ENCODE peak calls at places on chromosome 15, in six cellular contexts. K is A549, E is HCT116, Q is ovary, V is uterus, P is NB4. F is an unnamed sample.

GRCh38 chr15:66503780-66504562 is 684 bp downstream of the RPL4 start:
- DNase-seq in K (no peak), E (no peak), Q (no peak), V (no peak), P (no peak), F (no peak)

GRCh38 chr15:35448294-35448693 is 97.7 kb downstream of the DPH6 start:
- DNase-seq in K (no peak), E (no peak), Q (no peak), V (no peak), P (no peak), F (peak; percentile 47)

GRCh38 chr15:55267401-55268053 is 22.1 kb downstream of the RAB27A start:
- DNase-seq in K (no peak), E (no peak), Q (no peak), V (no peak), P (peak; percentile 89), F (peak; percentile 74)

GRCh38 chr15:70342554-70343548 is 245.1 kb upstream of the TLE3 start:
- DNase-seq in K (no peak), E (no peak), Q (no peak), V (no peak), P (no peak), F (no peak)

GRCh38 chr15:77533530-77533929 is 99.2 kb downstream of the LINGO1 start:
- DNase-seq in K (no peak), E (no peak), Q (peak; percentile 6), V (no peak), P (no peak), F (no peak)

GRCh38 chr15:52100807-52101206 is 11.8 kb downstream of the BCL2L10 start:
- DNase-seq in K (no peak), E (peak; percentile 35), Q (peak; percentile 68), V (peak; percentile 89), P (peak; percentile 84), F (peak; percentile 94)

GRCh38 chr15:95210436-95210981 is 979.1 kb downstream of the MCTP2 start:
- DNase-seq in K (no peak), E (no peak), Q (no peak), V (no peak), P (no peak), F (no peak)

GRCh38 chr15:54619180-54619579 is 577.6 kb downstream of the RSL24D1 start:
- DNase-seq in K (no peak), E (no peak), Q (no peak), V (no peak), P (no peak), F (no peak)

GRCh38 chr15:57290826-57291225 is 85.5 kb upstream of the CGNL1 start:
- DNase-seq in K (no peak), E (no peak), Q (no peak), V (no peak), P (no peak), F (no peak)

GRCh38 chr15:24763891-24764290 is 88.3 kb downstream of the NPAP1 start:
- DNase-seq in K (no peak), E (no peak), Q (no peak), V (no peak), P (no peak), F (no peak)
- TF ChIP-seq POLR2A in K (no peak), E (no peak), Q (no peak), V (no peak), P (no peak), F (no peak)

DNA sequence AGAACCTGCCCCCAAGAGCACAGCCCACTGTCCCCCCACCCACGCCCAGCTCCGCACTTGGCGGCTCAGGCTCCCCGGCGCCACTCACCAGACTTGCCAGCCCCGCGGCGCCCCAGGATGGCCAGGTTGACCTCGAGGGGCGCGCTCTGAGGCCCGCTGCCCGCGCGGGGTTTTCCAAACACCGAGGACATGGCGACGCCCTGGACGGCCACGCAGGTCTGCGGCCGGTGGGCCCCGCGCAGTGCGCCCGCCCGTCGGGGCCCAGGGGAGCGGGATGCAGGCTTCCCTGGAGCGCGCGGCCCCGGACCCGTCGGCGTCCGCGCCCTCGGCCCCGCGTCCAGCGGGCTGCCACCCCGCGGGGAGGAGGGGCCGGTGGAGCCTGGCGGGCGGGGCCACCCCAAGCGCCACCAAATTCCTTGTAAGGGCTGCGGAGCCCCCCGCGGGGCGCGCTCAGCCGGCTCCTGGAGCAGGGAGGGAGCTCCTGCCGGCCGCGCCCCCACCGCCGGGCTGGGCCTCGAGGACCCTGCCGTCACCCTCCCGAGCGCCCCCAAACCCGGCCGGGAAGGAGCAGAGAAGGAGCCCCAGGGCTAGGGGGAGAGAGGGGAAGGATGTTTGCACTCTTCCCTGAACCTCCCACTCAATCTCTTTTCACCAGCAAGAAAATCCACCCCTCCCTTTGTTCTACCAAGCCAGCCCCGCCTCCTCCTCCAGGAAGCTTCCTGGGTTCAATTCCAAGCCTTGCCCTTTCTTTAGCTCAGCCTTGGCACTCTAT is at the start of gene RASL12:
- DNase-seq in K (no peak), E (no peak), Q (peak; percentile 71), V (peak; percentile 63), P (no peak), F (no peak)
- TF ChIP-seq POLR2A in K (no peak), E (no peak), Q (peak; percentile 26), V (peak; percentile 86), P (no peak), F (no peak)

GRCh38 chr15:58383876-58384275 is 47.9 kb upstream of the LIPC start:
- DNase-seq in K (no peak), E (no peak), Q (no peak), V (no peak), P (no peak), F (no peak)
- TF ChIP-seq POLR2A in K (no peak), E (no peak), Q (no peak), V (no peak), P (no peak), F (no peak)

DNA sequence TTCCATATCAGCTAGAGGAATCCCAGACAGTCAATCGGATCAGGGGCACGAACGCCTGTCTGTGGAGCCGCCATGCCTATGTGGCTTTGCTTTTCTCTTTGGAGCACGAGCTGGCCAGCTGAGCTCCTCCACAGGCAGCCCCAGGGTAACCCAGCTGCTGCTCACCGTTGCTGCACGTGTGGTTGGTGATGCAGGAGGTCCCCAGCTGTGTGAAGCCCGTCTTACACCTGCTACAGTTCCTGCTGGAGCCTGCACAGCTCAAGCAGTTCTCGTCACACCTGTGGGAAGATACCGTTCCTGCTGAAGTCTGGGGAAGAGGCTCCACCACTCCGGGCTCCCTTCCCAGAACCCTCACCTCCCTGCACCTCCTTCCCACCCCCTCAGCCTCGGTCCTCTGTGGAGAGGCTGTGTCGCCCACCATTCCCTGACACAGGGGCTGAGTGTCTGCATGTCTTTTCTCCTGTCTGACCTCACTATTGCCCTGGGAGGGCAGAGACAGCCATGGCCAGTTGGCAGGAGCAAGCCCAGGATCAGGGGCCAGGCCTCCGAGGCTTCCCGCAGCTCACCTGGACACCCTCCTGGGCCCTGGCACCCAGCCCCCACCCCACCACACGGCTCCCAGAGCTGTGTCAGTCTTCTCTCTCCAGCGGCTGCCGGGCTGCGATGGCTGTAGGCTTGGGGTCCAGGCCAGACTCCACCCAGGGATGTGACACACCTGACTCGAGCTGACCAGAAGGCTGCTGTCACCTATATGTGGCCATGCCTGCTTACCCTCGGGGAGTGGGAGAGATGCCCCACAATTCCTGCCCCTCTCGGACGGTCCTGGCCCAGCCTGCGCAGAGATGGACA is 12.2 kb upstream of the SNRPA1 start:
- DNase-seq in K (no peak), E (no peak), Q (no peak), V (no peak), P (no peak), F (no peak)
- TF ChIP-seq POLR2A in K (no peak), E (no peak), Q (no peak), V (no peak), P (no peak), F (no peak)

DNA sequence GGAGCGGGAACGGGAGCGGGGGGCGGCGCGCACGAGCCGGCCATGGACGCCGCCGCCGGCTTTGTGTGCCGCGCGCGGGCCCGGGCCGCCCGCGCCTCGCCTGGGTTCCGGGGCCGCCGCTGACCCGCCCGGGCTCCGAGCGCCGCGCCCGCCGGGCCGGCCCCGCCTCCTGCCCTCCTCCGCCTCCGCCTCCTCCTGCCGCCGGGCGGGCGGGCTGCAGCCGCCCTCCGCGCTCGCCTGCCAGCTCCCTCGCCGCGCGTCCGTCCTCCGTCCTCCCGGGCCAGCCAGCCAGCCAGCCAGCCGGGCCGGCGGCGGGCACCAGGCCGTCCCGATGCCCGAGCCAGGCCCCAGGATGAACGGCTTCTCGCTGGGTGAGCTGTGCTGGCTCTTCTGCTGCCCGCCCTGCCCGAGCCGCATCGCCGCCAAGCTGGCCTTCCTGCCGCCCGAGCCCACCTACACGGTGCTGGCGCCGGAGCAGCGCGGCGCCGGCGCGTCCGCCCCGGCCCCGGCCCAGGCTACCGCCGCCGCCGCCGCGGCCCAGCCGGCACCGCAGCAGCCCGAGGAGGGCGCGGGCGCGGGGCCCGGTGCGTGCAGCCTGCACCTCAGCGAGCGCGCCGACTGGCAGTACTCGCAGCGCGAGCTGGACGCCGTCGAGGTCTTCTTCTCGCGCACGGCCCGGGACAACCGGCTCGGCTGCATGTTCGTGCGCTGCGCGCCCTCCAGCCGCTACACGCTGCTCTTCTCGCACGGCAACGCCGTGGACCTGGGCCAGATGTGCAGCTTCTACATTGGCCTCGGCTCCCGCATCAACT is at the start of gene ABHD17C:
- DNase-seq in K (peak; percentile 60), E (no peak), Q (peak; percentile 76), V (peak; percentile 26), P (peak; percentile 59), F (peak; percentile 53)
- TF ChIP-seq POLR2A in K (peak; percentile 71), E (no peak), Q (no peak), V (no peak), P (no peak), F (no peak)

GRCh38 chr15:61888074-61888780 is 172.0 kb downstream of the VPS13C start:
- DNase-seq in K (no peak), E (no peak), Q (no peak), V (no peak), P (no peak), F (peak; percentile 24)

GRCh38 chr15:61893146-61893545 is 167.1 kb downstream of the VPS13C start:
- DNase-seq in K (no peak), E (no peak), Q (no peak), V (no peak), P (no peak), F (no peak)

GRCh38 chr15:61890106-61890505 is 170.1 kb downstream of the VPS13C start:
- DNase-seq in K (no peak), E (no peak), Q (no peak), V (no peak), P (no peak), F (no peak)

GRCh38 chr15:61892140-61892539 is 168.1 kb downstream of the VPS13C start:
- DNase-seq in K (no peak), E (no peak), Q (no peak), V (no peak), P (no peak), F (no peak)

DNA sequence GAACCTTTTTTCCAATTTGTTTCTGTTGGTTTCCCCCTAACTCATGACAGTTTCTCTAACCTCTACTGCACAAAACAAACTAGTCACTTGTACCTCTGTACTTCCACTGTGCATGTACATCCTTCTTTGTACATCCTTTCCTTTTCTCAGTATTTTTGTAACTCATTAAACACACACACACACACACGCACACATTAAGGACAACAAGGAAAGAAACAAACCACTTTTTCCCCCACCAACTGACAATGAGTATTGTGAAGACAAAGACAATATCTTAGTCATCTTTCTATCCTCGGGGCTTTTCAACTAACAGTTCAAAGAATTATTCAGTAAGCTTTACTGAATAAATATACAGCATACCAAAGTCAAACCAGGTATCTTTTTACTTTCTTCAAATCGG is 170.5 kb downstream of the VPS13C start:
- DNase-seq in K (no peak), E (no peak), Q (no peak), V (no peak), P (no peak), F (no peak)
- TF ChIP-seq POLR2A in K (no peak), E (no peak), Q (no peak), V (no peak), P (no peak), F (no peak)

GRCh38 chr15:88621789-88622604 is 857 bp downstream of the AEN start:
- DNase-seq in K (peak; percentile 62), E (no peak), Q (no peak), V (no peak), P (peak; percentile 72), F (peak; percentile 67)
- TF ChIP-seq POLR2A in K (no peak), E (no peak), Q (no peak), V (no peak), P (no peak), F (peak; percentile 76)